ENCODE peak calls at places on chromosomes 16 and 17, in seven cellular contexts. M is stomach, Y is Panc1, I is transverse colon, O is suprapubic skin, P is GM23338, K is endothelial cell of umbilical vein. Z is an unnamed sample.
A peak's percentile ranks its signal among the peaks of the same experiment; 100 is the strongest.

GRCh38 chr16:52123842-52124241 is 423.1 kb downstream of the TOX3 start:
- DNase-seq in I (no peak), P (no peak), M (no peak), Y (no peak), O (no peak), K (no peak), Z (no peak)

GRCh38 chr17:35185849-35186248 is 8.3 kb downstream of the SLC35G3 start:
- DNase-seq in I (no peak), Y (no peak), P (no peak), O (no peak), M (no peak), K (no peak), Z (no peak)

GRCh38 chr16:54145881-54146280 is 140.7 kb downstream of the IRX3 start:
- DNase-seq in Y (no peak), M (no peak), O (no peak), K (no peak), I (no peak), P (no peak), Z (no peak)

GRCh38 chr17:4743216-4743615 is 3.5 kb upstream of the CXCL16 start:
- DNase-seq in I (no peak), K (no peak), P (no peak), M (no peak), O (no peak), Y (no peak), Z (no peak)

GRCh38 chr16:3443108-3444031 is at the start of the genes NAA60 and ZNF597:
- DNase-seq in M (peak; percentile 81), K (peak; percentile 90), P (peak; percentile 94), Y (peak; percentile 38), I (peak; percentile 85), O (peak; percentile 84), Z (peak; percentile 87)

GRCh38 chr16:22077700-22078313 is 14.5 kb upstream of the VWA3A start:
- DNase-seq in K (peak; percentile 72), I (peak; percentile 69), Y (no peak), O (no peak), M (peak; percentile 74), P (peak; percentile 87), Z (peak; percentile 41)

GRCh38 chr17:34156741-34157589 is 98.1 kb upstream of the CCL2 start:
- DNase-seq in O (no peak), I (no peak), P (no peak), Y (no peak), M (no peak), K (no peak), Z (no peak)

GRCh38 chr17:76935331-76935730 is 67.1 kb downstream of the MGAT5B start:
- DNase-seq in I (no peak), P (no peak), M (no peak), Y (no peak), K (no peak), O (no peak), Z (no peak)

GRCh38 chr16:9528680-9529079 is 437.2 kb downstream of the HAPSTR1 start:
- DNase-seq in M (no peak), K (no peak), O (no peak), P (no peak), Y (no peak), I (no peak), Z (peak; percentile 25)

GRCh38 chr17:33983824-33984574 is 271.1 kb upstream of the CCL2 start:
- DNase-seq in M (no peak), P (no peak), O (no peak), K (no peak), Y (no peak), I (no peak), Z (no peak)

GRCh38 chr17:155576-155975 is 18.2 kb downstream of the SCGB1C2 start:
- DNase-seq in Y (no peak), M (no peak), I (no peak), P (no peak), O (no peak), K (no peak), Z (no peak)

GRCh38 chr16:11256657-11257130 is 690 bp upstream of the SOCS1 start:
- DNase-seq in K (no peak), O (peak; percentile 81), Y (no peak), I (peak; percentile 70), P (peak; percentile 71), M (peak; percentile 69), Z (peak; percentile 79)

GRCh38 chr16:81937305-81938038 is 73.8 kb downstream of the SDR42E1 start:
- DNase-seq in I (no peak), P (no peak), M (no peak), Y (no peak), O (no peak), K (no peak), Z (peak; percentile 33)

DNA sequence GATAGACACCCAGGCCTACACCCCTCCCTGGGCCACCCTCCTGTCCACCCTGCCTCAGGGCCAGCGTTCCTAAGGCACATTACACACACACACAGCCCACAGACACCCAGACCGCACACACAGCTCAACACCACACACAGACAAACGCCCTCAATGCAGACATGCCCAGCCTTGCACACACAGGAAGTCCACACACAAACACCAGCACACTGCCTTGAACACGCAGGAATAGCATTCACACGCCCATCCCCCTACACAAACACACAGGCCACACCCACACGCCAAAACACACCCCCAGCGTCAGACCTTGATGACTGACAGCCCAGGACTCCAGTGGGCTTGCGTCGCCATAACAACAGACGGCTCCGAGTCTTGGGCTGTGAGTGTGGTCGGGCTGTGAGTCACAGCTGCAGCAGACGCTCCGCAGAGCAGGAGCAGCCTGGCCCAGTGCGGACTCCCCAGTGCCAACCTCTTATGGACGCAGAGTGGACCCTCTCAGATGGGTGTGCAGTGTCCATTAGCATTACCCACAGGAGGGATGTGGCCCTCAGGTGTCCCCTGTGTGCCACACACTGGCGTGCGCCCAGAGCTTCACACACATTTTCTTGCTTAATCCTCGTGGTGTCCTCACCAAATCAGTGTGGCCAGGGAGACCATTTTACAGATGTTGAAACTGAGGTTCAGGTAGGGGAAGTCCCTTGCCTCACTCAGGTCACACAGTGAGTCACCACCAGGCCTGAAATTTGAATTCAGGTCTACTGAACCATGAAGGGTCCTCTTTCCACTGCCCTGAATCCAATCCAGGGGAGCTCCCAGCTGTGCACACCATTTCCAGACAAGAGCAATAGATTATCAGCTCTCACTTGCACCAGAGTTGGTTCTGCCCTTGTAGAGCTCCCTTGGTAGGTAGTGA is 17.8 kb upstream of the RAI1 start:
- DNase-seq in O (no peak), K (peak; percentile 87), M (peak; percentile 44), Y (no peak), I (peak; percentile 60), P (peak; percentile 90), Z (no peak)
- TF ChIP-seq POLR2AphosphoS5 in O (no peak), K (no peak), M (no peak), Y (no peak), I (no peak), P (no peak), Z (no peak)

DNA sequence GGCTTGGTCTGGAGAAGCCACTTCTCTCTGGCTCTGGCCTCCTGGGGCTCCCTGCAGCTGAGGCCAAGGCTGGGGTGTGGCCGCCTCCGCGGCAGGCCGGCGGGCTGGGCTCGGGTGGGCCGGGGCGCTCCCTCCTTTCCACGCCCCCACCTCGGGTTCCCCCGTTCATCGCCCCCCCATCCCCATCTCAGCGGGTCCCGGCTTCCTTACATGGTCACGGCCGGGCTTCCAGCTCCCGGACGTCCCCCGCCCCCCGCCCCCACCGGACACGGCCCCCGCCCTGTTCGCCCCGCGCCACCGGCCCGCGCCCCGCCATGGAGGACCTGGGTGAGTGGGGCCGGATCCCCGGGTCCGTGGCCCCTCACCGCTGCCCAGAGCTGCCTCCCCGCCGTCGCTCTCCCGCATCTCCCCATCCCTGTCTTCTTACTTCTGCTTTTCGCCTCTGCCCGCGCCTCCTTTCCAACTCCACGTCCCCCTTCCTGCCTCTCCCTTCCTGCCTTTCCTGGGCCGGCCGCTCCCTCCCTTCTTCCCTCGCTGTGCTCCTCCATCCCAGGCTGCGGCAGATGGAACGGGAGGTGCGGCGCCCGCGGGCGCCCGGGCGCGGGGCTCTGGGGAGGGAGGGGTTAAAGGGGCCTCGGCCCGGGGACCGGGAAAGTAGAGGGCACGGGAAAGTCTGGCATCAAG is at the start of gene TGFB1I1:
- DNase-seq in M (no peak), O (peak; percentile 84), Y (no peak), P (peak; percentile 57), I (peak; percentile 68), K (peak; percentile 61), Z (peak; percentile 43)
- TF ChIP-seq POLR2AphosphoS5 in M (no peak), O (no peak), Y (no peak), P (no peak), I (peak; percentile 25), K (peak; percentile 92), Z (no peak)

GRCh38 chr17:44170499-44171201 is at the start of gene ASB16:
- DNase-seq in I (no peak), O (no peak), K (no peak), Y (no peak), P (peak; percentile 53), M (peak; percentile 56), Z (no peak)

GRCh38 chr17:44176257-44176656 is 5.8 kb downstream of the ASB16 start:
- DNase-seq in O (no peak), Y (no peak), K (no peak), P (no peak), M (no peak), I (no peak), Z (no peak)

GRCh38 chr17:44170135-44170498 is 387 bp upstream of the ASB16 start:
- DNase-seq in I (no peak), K (no peak), M (no peak), Y (no peak), P (no peak), O (no peak), Z (no peak)

GRCh38 chr17:44174427-44174826 is 3.9 kb downstream of the ASB16 start:
- DNase-seq in K (no peak), P (no peak), I (no peak), Y (no peak), M (no peak), O (no peak), Z (no peak)

DNA sequence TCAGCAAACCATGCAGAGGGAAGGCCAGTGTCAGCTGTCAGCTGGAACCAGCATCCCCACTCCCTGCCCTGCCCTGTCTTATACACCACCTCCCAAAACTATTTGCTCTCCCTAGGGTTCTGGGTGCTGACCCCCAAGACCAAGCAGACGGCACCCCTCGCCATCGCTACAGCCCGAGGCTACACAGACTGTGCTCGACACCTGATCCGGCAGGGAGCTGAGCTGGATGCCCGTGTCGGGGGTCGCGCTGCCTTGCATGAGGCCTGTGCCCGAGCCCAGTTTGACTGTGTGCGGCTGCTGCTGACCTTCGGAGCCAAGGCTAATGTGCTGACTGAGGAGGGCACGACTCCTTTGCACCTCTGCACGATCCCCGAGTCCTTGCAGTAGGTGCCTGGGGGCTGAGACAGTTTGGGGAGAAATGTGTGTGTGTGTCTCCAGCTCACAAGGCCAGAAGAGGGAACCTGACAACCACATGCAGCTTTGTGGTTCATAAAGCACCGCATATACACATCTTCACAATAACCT is 1.5 kb downstream of the ASB16 start:
- DNase-seq in M (no peak), P (no peak), O (no peak), K (no peak), Y (no peak), I (no peak), Z (no peak)
- TF ChIP-seq POLR2AphosphoS5 in M (no peak), P (peak; percentile 24), O (no peak), K (no peak), Y (no peak), I (no peak), Z (no peak)

GRCh38 chr16:66516808-66517585 is 32.9 kb downstream of the TK2 start:
- DNase-seq in M (peak; percentile 97), K (peak; percentile 100), Y (peak; percentile 90), I (peak; percentile 97), P (no peak), O (peak; percentile 98), Z (no peak)
- TF ChIP-seq POLR2AphosphoS5 in M (peak; percentile 97), K (peak; percentile 99), Y (peak; percentile 77), I (peak; percentile 87), P (no peak), O (no peak), Z (peak; percentile 99)

Z was measured in upper lobe of left lung.